ENCODE peak calls at places on chromosomes 4 and X, in nine cellular contexts. S, C, T, X, G, P, Z, Q and N are unnamed samples.

GRCh38 chr4:101205878-101206277 is 141.4 kb downstream of the PPP3CA start:
- DNase-seq in C (peak; percentile 39), P (no peak), S (no peak), Z (peak; percentile 28), T (no peak), Q (peak; percentile 79), X (no peak), G (peak; percentile 34), N (no peak)

GRCh38 chr4:139015948-139016451 is 419 bp downstream of the NOCT start:
- DNase-seq in Q (no peak), S (peak; percentile 39), P (no peak), G (no peak), Z (peak; percentile 32), T (no peak), C (no peak), X (peak; percentile 67), N (no peak)

GRCh38 chr4:45317276-45317675 is 590.9 kb upstream of the GNPDA2 start:
- DNase-seq in G (no peak), T (no peak), Q (no peak), X (peak; percentile 42), Z (no peak), S (no peak), P (no peak), C (no peak), N (no peak)

GRCh38 chr4:80252953-80253352 is 13.5 kb upstream of the FGF5 start:
- DNase-seq in C (no peak), Z (no peak), Q (no peak), X (no peak), G (no peak), T (no peak), P (no peak), S (no peak), N (no peak)

GRCh38 chr4:181807771-181808170 is 435.4 kb upstream of the TENM3 start:
- DNase-seq in X (no peak), Q (peak; percentile 73), P (no peak), G (no peak), T (no peak), C (no peak), Z (no peak), S (no peak), N (no peak)

GRCh38 chrX:19127649-19128168 is 5.4 kb upstream of the ADGRG2 start:
- DNase-seq in Q (no peak), C (no peak), T (no peak), X (no peak), S (peak; percentile 16), Z (no peak), P (peak; percentile 13), G (no peak), N (no peak)

GRCh38 chr4:45453258-45453841 is 670.5 kb downstream of the GABRG1 start:
- DNase-seq in X (peak; percentile 76), Z (peak; percentile 79), S (no peak), G (no peak), Q (peak; percentile 0), P (no peak), T (no peak), C (no peak), N (peak; percentile 42)

GRCh38 chr4:124179521-124180186 is 532.9 kb downstream of the ANKRD50 start:
- DNase-seq in X (no peak), P (no peak), G (no peak), S (no peak), Q (no peak), C (no peak), T (no peak), Z (no peak), N (no peak)

GRCh38 chr4:119139316-119139715 is 3.7 kb downstream of the MYOZ2 start:
- DNase-seq in C (no peak), Z (no peak), Q (peak; percentile 6), G (no peak), X (no peak), P (no peak), T (no peak), S (no peak), N (no peak)

GRCh38 chr4:88135362-88135663 is 23.1 kb downstream of the ABCG2 start:
- DNase-seq in T (no peak), G (no peak), C (no peak), P (no peak), Q (no peak), S (no peak), Z (no peak), X (no peak), N (no peak)

GRCh38 chrX:83759872-83760271 is 101.1 kb upstream of the CYLC1 start:
- DNase-seq in G (no peak), Z (peak; percentile 27), S (no peak), C (no peak), Q (no peak), P (no peak), X (peak; percentile 8), T (no peak), N (peak; percentile 4)

GRCh38 chr4:159178147-159178541 is 75.3 kb downstream of the RAPGEF2 start:
- DNase-seq in X (no peak), Q (no peak), S (no peak), C (no peak), P (no peak), T (no peak), Z (no peak), G (no peak), N (no peak)

GRCh38 chr4:1783970-1784369 is 9.1 kb upstream of the FGFR3 start:
- DNase-seq in Z (no peak), G (no peak), S (no peak), T (no peak), Q (no peak), C (no peak), P (no peak), X (no peak), N (no peak)

GRCh38 chr4:98092833-98093439 is 50.3 kb downstream of the STPG2 start:
- DNase-seq in Q (peak; percentile 1), G (no peak), T (no peak), X (peak; percentile 39), S (no peak), P (no peak), C (no peak), Z (peak; percentile 40), N (no peak)

GRCh38 chr4:54085284-54085683 is 14.7 kb upstream of the GSX2 start:
- DNase-seq in X (no peak), C (no peak), G (no peak), T (peak; percentile 79), P (no peak), S (peak; percentile 36), Z (no peak), Q (peak; percentile 75), N (no peak)

GRCh38 chr4:119059221-119059620 is 76.4 kb upstream of the MYOZ2 start:
- DNase-seq in S (no peak), X (no peak), P (no peak), T (no peak), Z (no peak), G (no peak), C (no peak), Q (no peak), N (no peak)

GRCh38 chr4:17785858-17786257 is 4.4 kb upstream of the FAM184B start:
- DNase-seq in X (no peak), S (no peak), G (no peak), C (no peak), P (no peak), Z (no peak), T (no peak), Q (no peak), N (no peak)

GRCh38 chr4:17781072-17781830 is at the start of gene FAM184B:
- DNase-seq in S (no peak), X (peak; percentile 17), P (no peak), Z (peak; percentile 62), G (no peak), Q (peak; percentile 4), T (no peak), C (no peak), N (peak; percentile 71)

GRCh38 chr4:17778431-17778830 is 3.0 kb downstream of the FAM184B start:
- DNase-seq in P (no peak), C (no peak), T (no peak), G (no peak), Z (no peak), S (no peak), X (no peak), Q (no peak), N (no peak)

GRCh38 chr4:17781831-17782287 is 438 bp upstream of the FAM184B start:
- DNase-seq in S (no peak), G (no peak), P (no peak), C (no peak), X (no peak), T (no peak), Z (peak; percentile 56), Q (no peak), N (peak; percentile 65)

GRCh38 chr4:17780461-17781071 is 855 bp downstream of the FAM184B start:
- DNase-seq in Z (no peak), P (no peak), T (no peak), X (no peak), G (no peak), C (no peak), Q (peak; percentile 61), S (no peak), N (no peak)
- H3K4me3 ChIP-seq in Z (peak overlapping the region; percentile 66), P (no peak overlapping the region), T (peak overlapping the region; percentile 64), X (peak overlapping the region; percentile 49), G (no peak overlapping the region), C (no peak overlapping the region), Q (peak overlapping the region; percentile 52), S (peak overlapping the region; percentile 47), N (peak overlapping the region; percentile 42)

GRCh38 chr4:140661550-140661949 is 92.8 kb upstream of the UCP1 start:
- DNase-seq in C (no peak), S (no peak), P (no peak), Z (no peak), T (no peak), Q (no peak), X (no peak), G (no peak), N (no peak)
- H3K36me3 ChIP-seq in C (no peaks in the 10 kb centered on the region), S (peaks cover 100% of the 10 kb centered on the region), P (no peaks in the 10 kb centered on the region), Z (no peaks in the 10 kb centered on the region), T (no peaks in the 10 kb centered on the region), Q (peaks cover 37% of the 10 kb centered on the region), X (no peaks in the 10 kb centered on the region), G (no peaks in the 10 kb centered on the region), N (no peaks in the 10 kb centered on the region)

GRCh38 chrX:136710324-136710951 is 62.5 kb downstream of the CD40LG start:
- DNase-seq in T (no peak), G (no peak), Z (no peak), X (no peak), P (no peak), Q (no peak), C (no peak), S (no peak), N (no peak)
- H3K27me3 ChIP-seq in T (no peaks in the 10 kb centered on the region), G (no peaks in the 10 kb centered on the region), Z (no peaks in the 10 kb centered on the region), X (no peaks in the 10 kb centered on the region), P (no peaks in the 10 kb centered on the region), Q (no peaks in the 10 kb centered on the region), C (no peaks in the 10 kb centered on the region), S (no peaks in the 10 kb centered on the region), N (no peaks in the 10 kb centered on the region)

DNA sequence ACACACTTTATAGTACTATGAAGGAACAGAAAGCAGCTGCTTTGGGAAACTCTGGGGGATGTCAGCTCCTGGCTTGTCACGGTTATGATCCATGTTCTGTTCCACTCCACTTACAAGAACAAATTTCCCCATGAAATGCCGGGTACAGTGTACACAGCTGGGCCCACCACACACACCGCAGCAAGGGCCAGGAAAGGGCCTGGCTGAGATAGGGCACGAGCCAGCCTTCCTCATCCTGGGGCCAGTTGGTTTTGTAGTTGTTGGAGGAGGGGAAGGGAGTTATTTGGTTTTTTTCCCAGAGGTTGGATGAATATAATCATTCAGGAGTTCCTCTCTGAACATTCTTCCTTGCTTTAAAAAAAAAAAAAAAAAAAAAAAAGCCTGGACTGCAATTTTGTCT is 56.8 kb downstream of the SEPSECS start:
- DNase-seq in Q (no peak), T (no peak), P (no peak), G (no peak), C (no peak), X (no peak), Z (no peak), S (no peak), N (no peak)
- H3K4me3 ChIP-seq in Q (no peak overlapping the region), T (no peak overlapping the region), P (no peak overlapping the region), G (no peak overlapping the region), C (no peak overlapping the region), X (no peak overlapping the region), Z (no peak overlapping the region), S (no peak overlapping the region), N (no peak overlapping the region)

GRCh38 chr4:6999172-7000086 is 43.7 kb upstream of the TADA2B start:
- DNase-seq in G (peak; percentile 16), Z (no peak), T (no peak), X (no peak), Q (no peak), P (no peak), S (no peak), C (peak; percentile 29), N (peak; percentile 13)
- H3K36me3 ChIP-seq in G (peaks cover 87% of the 10 kb centered on the region), Z (peaks cover 30% of the 10 kb centered on the region), T (no peaks in the 10 kb centered on the region), X (no peaks in the 10 kb centered on the region), Q (peaks cover 23% of the 10 kb centered on the region), P (no peaks in the 10 kb centered on the region), S (peaks cover 99% of the 10 kb centered on the region), C (peaks cover 51% of the 10 kb centered on the region), N (peaks cover 38% of the 10 kb centered on the region)